ENCODE peak calls at places on chromosome 9, in nine cellular contexts. U is T-helper 1 cell; F is CD4-positive, CD25-positive, alpha-beta regulatory T cell; V is HS-5; P is NCI-H2029; W is astrocyte of the spinal cord; E is stimulated activated naive CD8-positive, alpha-beta T cell treated with anti-CD3 and anti-CD28 coated beads, Interleukin-15, amount 100 ng/mL, for 72 hours; J is Right ventricle myocardium superior; X is HTR-8/SVneo. Q is an unnamed sample.

GRCh38 chr9:126692041-126692758 is 78.5 kb downstream of the LMX1B start:
- DNase-seq in V (no peak), W (no peak), U (no peak), P (no peak), J (peak; percentile 27), F (no peak), X (no peak), E (no peak), Q (peak; percentile 70)

GRCh38 chr9:114850871-114851270 is 45.0 kb upstream of the TNFSF15 start:
- DNase-seq in P (no peak), F (no peak), W (peak; percentile 37), X (no peak), U (no peak), J (no peak), E (no peak), V (no peak), Q (no peak)

GRCh38 chr9:88198346-88198807 is 60.1 kb upstream of the SPATA31C2 start:
- DNase-seq in J (peak; percentile 47), X (peak; percentile 38), U (no peak), W (peak; percentile 32), P (no peak), F (no peak), E (no peak), V (peak; percentile 79), Q (no peak)

GRCh38 chr9:95822583-95823431 is 52.7 kb upstream of the ERCC6L2 start:
- DNase-seq in V (peak; percentile 81), U (no peak), X (peak; percentile 61), E (peak; percentile 66), W (peak; percentile 93), J (no peak), F (peak; percentile 57), P (no peak), Q (no peak)

GRCh38 chr9:96476591-96476990 is 26.6 kb downstream of the HABP4 start:
- DNase-seq in U (no peak), J (no peak), W (peak; percentile 42), V (no peak), P (no peak), X (no peak), F (no peak), E (no peak), Q (no peak)

GRCh38 chr9:124594215-124594614 is 87.0 kb upstream of the NR5A1 start:
- DNase-seq in J (no peak), P (no peak), F (no peak), X (no peak), V (no peak), W (no peak), E (no peak), U (no peak), Q (no peak)

GRCh38 chr9:34646211-34647083 is at the start of gene GALT:
- DNase-seq in X (peak; percentile 90), J (peak; percentile 98), P (peak; percentile 90), U (peak; percentile 92), E (peak; percentile 94), V (peak; percentile 56), F (peak; percentile 94), W (peak; percentile 84), Q (peak; percentile 98)

GRCh38 chr9:91714020-91714721 is 235.9 kb downstream of the ROR2 start:
- DNase-seq in E (no peak), U (no peak), P (peak; percentile 22), J (peak; percentile 70), X (peak; percentile 28), F (no peak), V (no peak), W (peak; percentile 25), Q (peak; percentile 90)

GRCh38 chr9:38620483-38621433 is at the start of gene ANKRD18A:
- DNase-seq in V (peak; percentile 47), X (peak; percentile 54), W (peak; percentile 82), E (peak; percentile 73), F (peak; percentile 63), U (peak; percentile 65), P (peak; percentile 89), J (peak; percentile 84), Q (peak; percentile 94)

GRCh38 chr9:126430124-126430523 is 103.5 kb downstream of the MVB12B start:
- DNase-seq in P (no peak), V (no peak), J (no peak), U (no peak), X (no peak), F (no peak), W (no peak), E (no peak), Q (no peak)

GRCh38 chr9:79046401-79046800 is 525.4 kb upstream of the TLE4 start:
- DNase-seq in J (no peak), U (no peak), V (no peak), W (no peak), E (no peak), F (no peak), X (no peak), P (no peak), Q (no peak)

GRCh38 chr9:127885508-127886281 is 8.2 kb upstream of the AK1 start:
- DNase-seq in F (no peak), U (no peak), P (no peak), X (no peak), W (no peak), J (no peak), E (no peak), V (no peak), Q (no peak)

GRCh38 chr9:84817011-84817410 is 147.5 kb downstream of the NTRK2 start:
- DNase-seq in E (no peak), X (no peak), U (no peak), P (no peak), W (no peak), V (no peak), F (no peak), J (no peak), Q (no peak)

GRCh38 chr9:74528207-74528606 is 31.1 kb downstream of the RORB start:
- DNase-seq in E (no peak), V (no peak), W (no peak), P (no peak), F (no peak), X (no peak), J (no peak), U (no peak), Q (no peak)

GRCh38 chr9:85516976-85517637 is 224.6 kb downstream of the AGTPBP1 start:
- DNase-seq in U (no peak), W (no peak), E (no peak), F (no peak), P (no peak), V (no peak), X (no peak), J (no peak), Q (no peak)

GRCh38 chr9:23941051-23941450 is 115.0 kb upstream of the ELAVL2 start:
- DNase-seq in U (no peak), E (no peak), J (no peak), W (no peak), P (no peak), F (no peak), X (no peak), V (no peak), Q (no peak)

GRCh38 chr9:87684627-87685204 is 41.2 kb upstream of the CTSL start:
- DNase-seq in J (peak; percentile 63), V (no peak), W (no peak), F (no peak), U (no peak), P (no peak), E (no peak), X (peak; percentile 61), Q (no peak)

Q was measured in kidney.